ENCODE peak calls at places on chromosomes 1 and 21, in five cellular contexts. M is activated CD8-positive, alpha-beta memory T cell treated with anti-CD3 and anti-CD28 coated beads for 48 hours; V is occipital lobe; P is heart right ventricle; S is naive thymus-derived CD8-positive, alpha-beta T cell. F is an unnamed sample.

GRCh38 chr21:35083246-35083645 is 34.1 kb upstream of the RUNX1 start:
- DNase-seq in M (no peak), V (no peak), P (no peak), S (no peak), F (no peak)

GRCh38 chr1:1334835-1335234 is 3.8 kb downstream of the TAS1R3 start:
- DNase-seq in M (no peak), V (no peak), P (no peak), S (no peak), F (no peak)

GRCh38 chr1:194295690-194296089 is 1109.3 kb upstream of the B3GALT2 start:
- DNase-seq in M (no peak), V (no peak), P (peak), S (peak), F (no peak)

GRCh38 chr1:60073605-60074278 is at the start of gene C1orf87:
- DNase-seq in M (no peak), V (no peak), P (no peak), S (no peak), F (no peak)

GRCh38 chr21:30232011-30232410 is 16.1 kb upstream of the CLDN8 start:
- DNase-seq in M (no peak), V (no peak), P (no peak), S (no peak), F (no peak)

GRCh38 chr1:24992124-24992760 is 62.2 kb upstream of the RUNX3 start:
- DNase-seq in M (no peak), V (no peak), P (no peak), S (no peak), F (no peak)

GRCh38 chr1:65209005-65209885 is 61.2 kb downstream of the AK4 start:
- DNase-seq in M (no peak), V (no peak), P (peak), S (peak), F (no peak)

GRCh38 chr1:65792671-65793358 is at the start of gene PDE4B:
- DNase-seq in M (no peak), V (no peak), P (no peak), S (no peak), F (no peak)

GRCh38 chr1:162349635-162350330 is 26.9 kb downstream of the SPATA46 start:
- DNase-seq in M (no peak), V (no peak), P (no peak), S (no peak), F (no peak)